ENCODE peak calls at places on chromosome 4, in ten cellular contexts. W, M, I, R, G, D, F, L, N and H are unnamed samples.
A peak's percentile ranks its signal among the peaks of the same experiment; 100 is the strongest.

GRCh38 chr4:151408380-151408629 is 671 bp upstream of the FHIP1A start:
- DNase-seq in W (no peak), M (no peak), I (no peak), R (no peak), G (no peak), D (no peak), F (no peak), L (peak; percentile 47), N (no peak), H (no peak)

GRCh38 chr4:2257361-2258001 is 4.4 kb downstream of the MXD4 start:
- DNase-seq in W (no peak), M (no peak), I (peak; percentile 2), R (no peak), G (no peak), D (no peak), F (no peak), L (no peak), N (no peak), H (no peak)

GRCh38 chr4:128068927-128069326 is 7.8 kb downstream of the LARP1B start:
- DNase-seq in W (no peak), M (no peak), I (no peak), R (no peak), G (peak; percentile 56), D (peak; percentile 61), F (peak; percentile 18), L (no peak), N (peak; percentile 36), H (no peak)

GRCh38 chr4:140726776-140727500 is 29.2 kb downstream of the TBC1D9 start:
- DNase-seq in W (no peak), M (no peak), I (no peak), R (no peak), G (no peak), D (no peak), F (peak; percentile 5), L (no peak), N (peak; percentile 34), H (no peak)

GRCh38 chr4:14695411-14695810 is 306.9 kb upstream of the CPEB2 start:
- DNase-seq in W (no peak), M (no peak), I (no peak), R (no peak), G (no peak), D (no peak), F (no peak), L (no peak), N (no peak), H (no peak)

GRCh38 chr4:87117730-87118075 is 102.7 kb downstream of the KLHL8 start:
- DNase-seq in W (no peak), M (no peak), I (no peak), R (peak; percentile 37), G (no peak), D (no peak), F (no peak), L (no peak), N (no peak), H (no peak)

GRCh38 chr4:102308032-102308799 is 37.1 kb downstream of the SLC39A8 start:
- DNase-seq in W (no peak), M (no peak), I (no peak), R (no peak), G (no peak), D (peak; percentile 12), F (peak; percentile 27), L (no peak), N (peak; percentile 8), H (no peak)

GRCh38 chr4:109164011-109164410 is 138.4 kb downstream of the COL25A1 start:
- DNase-seq in W (no peak), M (no peak), I (no peak), R (no peak), G (no peak), D (no peak), F (no peak), L (no peak), N (peak; percentile 12), H (no peak)

GRCh38 chr4:165152527-165152926 is 39.9 kb upstream of the TMEM192 start:
- DNase-seq in W (no peak), M (no peak), I (no peak), R (no peak), G (no peak), D (no peak), F (no peak), L (no peak), N (no peak), H (no peak)

GRCh38 chr4:119731146-119731742 is 102.6 kb upstream of the PDE5A start:
- DNase-seq in W (no peak), M (no peak), I (no peak), R (no peak), G (no peak), D (no peak), F (no peak), L (no peak), N (peak; percentile 52), H (no peak)

GRCh38 chr4:108637856-108638255 is 12.5 kb upstream of the OSTC start:
- DNase-seq in W (no peak), M (no peak), I (no peak), R (no peak), G (no peak), D (no peak), F (no peak), L (no peak), N (no peak), H (no peak)

GRCh38 chr4:104429150-104429741 is 65.4 kb downstream of the CXXC4 start:
- DNase-seq in W (no peak), M (no peak), I (no peak), R (no peak), G (no peak), D (no peak), F (no peak), L (no peak), N (no peak), H (no peak)

GRCh38 chr4:13368262-13368661 is 115.9 kb downstream of the RAB28 start:
- DNase-seq in W (no peak), M (no peak), I (no peak), R (no peak), G (no peak), D (peak; percentile 83), F (no peak), L (no peak), N (no peak), H (no peak)